ENCODE peak calls at places on chromosomes 1 and 21, in nine cellular contexts. T is left ventricle myocardium inferior, Z is heart left ventricle, S is fibroblast of lung, A is GM12878, U is endodermal cell, K is small intestine, P is body of pancreas, N is kidney. M is an unnamed sample. For H3K36me3 and H3K9me3, the result is how much of the 10 kb centered on the place peaks cover.

GRCh38 chr1:6338685-6339084 is 54.9 kb downstream of the ACOT7 start:
- DNase-seq in T (no peak), K (no peak), A (no peak), P (no peak), U (peak), N (no peak), Z (no peak), S (no peak), M (no peak)

GRCh38 chr1:46812996-46813857 is 14.4 kb downstream of the CYP4B1 start:
- DNase-seq in U (peak), S (no peak), T (no peak), K (no peak), A (no peak), N (no peak), P (no peak), Z (no peak), M (no peak)

GRCh38 chr21:26135520-26135919 is 35.0 kb downstream of the APP start:
- DNase-seq in A (no peak), K (no peak), P (no peak), U (no peak), S (no peak), N (no peak), T (no peak), Z (no peak), M (no peak)

GRCh38 chr1:109116286-109116685 is 2.4 kb downstream of the ELAPOR1 start:
- DNase-seq in P (peak), K (no peak), U (no peak), A (no peak), T (no peak), Z (no peak), N (no peak), S (no peak), M (no peak)

GRCh38 chr1:169890761-169891538 is 2.7 kb downstream of the SCYL3 start:
- DNase-seq in S (no peak), U (peak), Z (no peak), T (no peak), K (peak), P (peak), N (no peak), A (peak), M (no peak)

GRCh38 chr1:174998569-174999215 is 1.1 kb upstream of the CACYBP start:
- DNase-seq in P (peak), Z (peak), T (no peak), S (peak), K (peak), U (peak), N (peak), A (peak), M (no peak)

GRCh38 chr1:56452027-56453011 is 127.0 kb downstream of the PLPP3 start:
- DNase-seq in N (no peak), U (peak), T (no peak), A (no peak), S (no peak), K (no peak), P (peak), Z (no peak), M (no peak)

GRCh38 chr1:224114787-224115175 is 870 bp downstream of the FBXO28 start:
- DNase-seq in K (no peak), Z (no peak), T (no peak), A (no peak), U (no peak), P (no peak), S (no peak), N (no peak), M (no peak)

GRCh38 chr1:200971955-200972711 is 51.4 kb downstream of the KIF21B start:
- DNase-seq in S (peak), U (peak), Z (peak), P (peak), T (peak), A (no peak), K (peak), N (peak), M (peak)

GRCh38 chr1:88875595-88875994 is 15.8 kb downstream of the GTF2B start:
- DNase-seq in U (no peak), P (no peak), Z (no peak), A (no peak), S (no peak), N (no peak), K (no peak), T (no peak), M (no peak)

GRCh38 chr1:199282910-199283309 is 644.1 kb downstream of the PTPRC start:
- DNase-seq in U (no peak), T (no peak), S (no peak), P (no peak), Z (no peak), N (no peak), K (no peak), A (no peak), M (no peak)

GRCh38 chr1:194159941-194160340 is 973.5 kb upstream of the B3GALT2 start:
- DNase-seq in Z (no peak), P (no peak), N (no peak), U (no peak), S (peak), T (no peak), K (no peak), A (no peak), M (no peak)

GRCh38 chr1:145711213-145711651 is 4.1 kb upstream of the PDZK1 start:
- DNase-seq in T (no peak), U (no peak), K (peak), S (no peak), Z (no peak), P (peak), A (no peak), N (peak), M (no peak)

GRCh38 chr1:44643721-44644330 is 30.5 kb downstream of the TMEM53 start:
- DNase-seq in U (no peak), T (no peak), S (no peak), A (no peak), P (no peak), N (no peak), K (no peak), Z (no peak), M (no peak)

DNA sequence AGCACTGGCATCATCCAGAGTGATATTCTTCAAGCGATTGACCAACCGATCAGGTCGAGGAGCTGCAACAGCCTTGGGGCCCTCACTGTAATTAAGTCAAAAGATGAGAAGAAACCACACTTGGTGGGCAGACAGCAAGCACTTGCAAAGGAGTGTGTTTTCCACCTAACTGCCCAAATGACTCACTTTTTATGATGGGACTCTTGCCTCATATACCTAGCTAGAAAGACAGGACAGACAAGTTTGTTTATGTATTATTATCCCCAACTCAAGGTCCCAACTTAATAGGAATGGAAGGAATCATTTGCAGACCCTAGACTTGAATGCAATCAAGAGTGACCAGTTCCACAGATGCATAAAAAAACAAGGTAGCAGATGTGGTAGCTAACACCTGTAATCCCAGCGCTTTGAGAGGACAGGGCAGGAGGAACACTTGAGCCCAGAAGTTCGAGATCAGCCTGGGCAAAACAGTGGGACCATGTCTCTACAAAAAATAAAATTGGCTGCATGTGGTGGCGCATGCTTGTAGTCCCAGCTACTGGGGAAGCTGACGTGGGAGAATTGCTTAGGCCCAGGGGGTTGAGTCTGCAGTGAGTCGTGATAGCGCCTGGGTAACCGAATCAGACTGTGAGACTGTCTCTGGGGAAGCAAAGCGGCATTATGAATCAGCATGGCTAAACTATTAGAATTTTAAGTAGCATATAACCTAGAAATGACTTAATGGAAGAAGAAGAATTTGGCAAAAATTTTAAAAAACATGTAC is 2.3 kb upstream of the NRAS start:
- DNase-seq in P (no peak), T (no peak), K (no peak), N (no peak), U (no peak), A (no peak), S (peak), Z (no peak), M (no peak)
- H3K36me3 ChIP-seq in P (under half), T (half or more), K (under half), N (half or more), U (half or more), A (under half), S (under half), Z (under half), M (half or more)

GRCh38 chr1:4671828-4672227 is 17.4 kb downstream of the AJAP1 start:
- DNase-seq in U (no peak), Z (no peak), T (no peak), N (no peak), S (no peak), P (no peak), A (no peak), K (no peak), M (no peak)
- H3K9me3 ChIP-seq in U (under half), Z (under half), T (under half), N (under half), S (under half), P (under half), A (under half), K (under half), M (under half)

GRCh38 chr1:202809597-202810159 is 1.1 kb upstream of the PCAT6 start:
- DNase-seq in N (no peak), K (no peak), U (no peak), A (no peak), Z (no peak), P (no peak), T (no peak), S (no peak), M (no peak)
- H3K4me3 ChIP-seq in N (peak), K (no peak), U (peak), A (no peak), Z (peak), P (no peak), T (peak), S (no peak), M (peak)

DNA sequence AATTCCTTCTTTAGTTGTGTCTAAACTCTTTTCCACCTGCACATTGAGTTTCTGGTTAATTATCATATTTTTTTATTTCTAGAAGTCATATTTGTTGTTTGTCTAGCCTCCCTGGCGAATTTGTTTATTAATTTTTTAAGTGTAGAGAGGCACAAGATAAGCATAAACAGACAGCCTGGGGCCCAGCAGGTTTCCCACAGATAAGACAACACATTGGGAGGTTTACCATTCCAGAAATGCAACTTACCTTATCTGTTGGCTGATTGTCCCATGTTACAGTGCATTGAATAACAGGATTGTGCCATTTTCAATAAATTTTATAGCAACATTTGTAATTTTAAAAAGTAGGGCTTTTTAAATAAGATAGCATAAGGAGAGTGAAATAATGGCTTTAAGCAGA is 34.9 kb downstream of the COG2 start:
- DNase-seq in N (no peak), U (no peak), T (no peak), Z (no peak), A (no peak), P (no peak), S (no peak), K (no peak), M (no peak)
- H3K36me3 ChIP-seq in N (under half), U (half or more), T (half or more), Z (under half), A (under half), P (under half), S (under half), K (under half), M (half or more)

GRCh38 chr1:185068362-185068761 is 23.0 kb downstream of the RNF2 start:
- DNase-seq in N (no peak), U (no peak), K (no peak), A (no peak), Z (no peak), P (no peak), S (no peak), T (no peak), M (no peak)
- H3K9me3 ChIP-seq in N (under half), U (under half), K (under half), A (under half), Z (under half), P (under half), S (under half), T (under half), M (under half)

GRCh38 chr21:29206445-29206844 is 76.0 kb downstream of the MAP3K7CL start:
- DNase-seq in K (no peak), P (no peak), S (no peak), U (no peak), Z (no peak), A (no peak), N (no peak), T (no peak), M (no peak)
- H3K4me3 ChIP-seq in K (no peak), P (no peak), S (no peak), U (no peak), Z (no peak), A (no peak), N (no peak), T (no peak), M (no peak)

GRCh38 chr1:32052887-32053286 is 19.9 kb upstream of the TMEM39B start:
- DNase-seq in Z (no peak), K (no peak), S (no peak), P (no peak), T (no peak), A (no peak), N (no peak), U (peak), M (no peak)
- H3K36me3 ChIP-seq in Z (under half), K (under half), S (under half), P (under half), T (half or more), A (under half), N (under half), U (half or more), M (half or more)

GRCh38 chr1:49389699-49390098 is 613.0 kb upstream of the BEND5 start:
- DNase-seq in N (no peak), A (no peak), T (no peak), K (no peak), Z (no peak), S (no peak), U (no peak), P (no peak), M (no peak)
- H3K9me3 ChIP-seq in N (under half), A (under half), T (under half), K (under half), Z (under half), S (under half), U (half or more), P (under half), M (under half)

GRCh38 chr1:202806845-202807366 is 1.3 kb downstream of the KDM5B start:
- DNase-seq in U (peak), K (no peak), N (peak), S (peak), A (no peak), P (peak), Z (no peak), T (peak), M (peak)
- H3K4me3 ChIP-seq in U (peak), K (peak), N (peak), S (peak), A (peak), P (peak), Z (peak), T (peak), M (peak)

M was measured in tibial artery.